ENCODE peak calls at places on chromosomes 6 and 20, in five cellular contexts. U is neural crest cell, S is ovary, P is Kasumi-1, Y is glutamatergic neuron. E is an unnamed sample.

GRCh38 chr6:67952121-67952520 is 683.0 kb upstream of the ADGRB3 start:
- DNase-seq in P (no peak), S (no peak), U (no peak), Y (no peak), E (no peak)

GRCh38 chr6:4732691-4733315 is 43.4 kb upstream of the CDYL start:
- DNase-seq in U (no peak), P (no peak), S (peak), Y (peak), E (peak)

GRCh38 chr6:14658909-14659561 is 541.5 kb downstream of the CD83 start:
- DNase-seq in S (no peak), U (no peak), P (peak), Y (no peak), E (no peak)

GRCh38 chr6:150452642-150453243 is 83.9 kb downstream of the IYD start:
- DNase-seq in Y (no peak), P (no peak), U (no peak), S (no peak), E (peak)

GRCh38 chr6:353642-354614 is 37.6 kb upstream of the IRF4 start:
- DNase-seq in Y (no peak), S (no peak), P (no peak), U (no peak), E (no peak)

GRCh38 chr6:30837432-30837831 is 46.9 kb upstream of the DDR1 start:
- DNase-seq in Y (no peak), P (no peak), U (no peak), S (no peak), E (no peak)

GRCh38 chr6:34990971-34991560 is 102.0 kb downstream of the ANKS1A start:
- DNase-seq in U (no peak), Y (no peak), S (no peak), P (no peak), E (no peak)

GRCh38 chr20:47125553-47126373 is 230.7 kb downstream of the ZMYND8 start:
- DNase-seq in P (no peak), U (no peak), Y (peak), S (no peak), E (no peak)

GRCh38 chr6:45576648-45577624 is 199.2 kb upstream of the SUPT3H start:
- DNase-seq in Y (no peak), P (no peak), S (peak), U (no peak), E (no peak)

GRCh38 chr6:157613011-157613522 is 210.0 kb upstream of the SNX9 start:
- DNase-seq in U (no peak), S (no peak), Y (no peak), P (no peak), E (no peak)

GRCh38 chr6:119145111-119145510 is 66.6 kb upstream of the FAM184A start:
- DNase-seq in U (no peak), S (no peak), Y (no peak), P (peak), E (no peak)

GRCh38 chr6:7154341-7155139 is 46.8 kb downstream of the RREB1 start:
- DNase-seq in P (peak), S (no peak), Y (no peak), U (no peak), E (no peak)

GRCh38 chr6:3525915-3526314 is 69.1 kb upstream of the SLC22A23 start:
- DNase-seq in P (no peak), Y (no peak), U (no peak), S (no peak), E (no peak)

GRCh38 chr6:67888546-67888885 is 746.6 kb upstream of the ADGRB3 start:
- DNase-seq in S (no peak), Y (no peak), P (peak), U (no peak), E (no peak)

GRCh38 chr6:159973951-159974350 is 5.1 kb downstream of the IGF2R start:
- DNase-seq in S (no peak), U (no peak), P (peak), Y (no peak), E (no peak)

GRCh38 chr20:33262658-33263065 is 20.4 kb upstream of the BPIFB1 start:
- DNase-seq in S (no peak), P (peak), Y (peak), U (peak), E (peak)

GRCh38 chr6:158758464-158758863 is 60.7 kb downstream of the EZR start:
- DNase-seq in S (no peak), Y (peak), U (no peak), P (no peak), E (peak)

GRCh38 chr6:5644523-5645183 is 362.1 kb downstream of the NRN1 start:
- DNase-seq in U (no peak), S (no peak), P (no peak), Y (no peak), E (no peak)

GRCh38 chr6:28269492-28269891 is 2.5 kb downstream of the ZSCAN26 start:
- DNase-seq in Y (no peak), U (no peak), P (peak), S (no peak), E (no peak)